ENCODE peak calls at places on chromosomes 16 and 17, in eight cellular contexts. N, M, D, K, Q, T, O and I are unnamed samples.

GRCh38 chr16:79370736-79371135 is 229.8 kb downstream of the MAF start:
- DNase-seq in N (no peak), M (no peak), D (no peak), K (no peak), Q (no peak), T (no peak), O (no peak), I (no peak)

GRCh38 chr16:58843675-58844074 is 109.6 kb upstream of the GOT2 start:
- DNase-seq in N (no peak), M (peak), D (no peak), K (no peak), Q (no peak), T (peak), O (peak), I (peak)

GRCh38 chr17:49358638-49359247 is 3.3 kb downstream of the ZNF652 start:
- DNase-seq in N (no peak), M (peak), D (no peak), K (no peak), Q (no peak), T (no peak), O (peak), I (no peak)

GRCh38 chr17:6862122-6862521 is 30.6 kb upstream of the TEKT1 start:
- DNase-seq in N (no peak), M (no peak), D (no peak), K (no peak), Q (no peak), T (no peak), O (no peak), I (no peak)

GRCh38 chr16:9845661-9846361 is 336.4 kb downstream of the GRIN2A start:
- DNase-seq in N (no peak), M (peak), D (no peak), K (no peak), Q (no peak), T (no peak), O (no peak), I (no peak)

GRCh38 chr17:76217081-76217480 is 23.2 kb downstream of the RNF157 start:
- DNase-seq in N (no peak), M (no peak), D (no peak), K (no peak), Q (no peak), T (no peak), O (no peak), I (no peak)

GRCh38 chr17:31373150-31374082 is 18.1 kb upstream of the RAB11FIP4 start:
- DNase-seq in N (no peak), M (peak), D (no peak), K (no peak), Q (no peak), T (peak), O (peak), I (peak)

GRCh38 chr16:47236716-47237115 is 93.0 kb upstream of the NETO2 start:
- DNase-seq in N (no peak), M (no peak), D (no peak), K (no peak), Q (no peak), T (peak), O (no peak), I (no peak)

GRCh38 chr17:81508639-81509047 is 4.0 kb downstream of the ACTG1 start:
- DNase-seq in N (no peak), M (peak), D (no peak), K (no peak), Q (no peak), T (no peak), O (no peak), I (no peak)

GRCh38 chr17:27438631-27439030 is 17.6 kb upstream of the KSR1 start:
- DNase-seq in N (no peak), M (no peak), D (peak), K (no peak), Q (no peak), T (no peak), O (no peak), I (no peak)

GRCh38 chr17:6444573-6445335 is 499 bp downstream of the PIMREG start:
- DNase-seq in N (peak), M (no peak), D (no peak), K (no peak), Q (no peak), T (peak), O (no peak), I (no peak)

GRCh38 chr16:81573533-81573932 is 128.9 kb downstream of the CMIP start:
- DNase-seq in N (no peak), M (no peak), D (no peak), K (no peak), Q (no peak), T (no peak), O (no peak), I (no peak)

GRCh38 chr16:24514096-24514495 is 25.3 kb upstream of the RBBP6 start:
- DNase-seq in N (no peak), M (no peak), D (no peak), K (no peak), Q (no peak), T (no peak), O (no peak), I (no peak)

GRCh38 chr16:6616746-6617145 is 715.9 kb upstream of the RBFOX1 start:
- DNase-seq in N (no peak), M (no peak), D (no peak), K (no peak), Q (no peak), T (no peak), O (no peak), I (no peak)

GRCh38 chr16:27505297-27506236 is 44.1 kb downstream of the GTF3C1 start:
- DNase-seq in N (no peak), M (peak), D (no peak), K (no peak), Q (no peak), T (no peak), O (no peak), I (no peak)

GRCh38 chr17:8622191-8622590 is 8.3 kb downstream of the MYH10 start:
- DNase-seq in N (no peak), M (no peak), D (no peak), K (no peak), Q (no peak), T (no peak), O (no peak), I (no peak)

GRCh38 chr17:8619294-8619693 is 11.2 kb downstream of the MYH10 start:
- DNase-seq in N (no peak), M (no peak), D (no peak), K (no peak), Q (no peak), T (no peak), O (no peak), I (no peak)

GRCh38 chr17:8621585-8621984 is 8.9 kb downstream of the MYH10 start:
- DNase-seq in N (no peak), M (peak), D (no peak), K (no peak), Q (no peak), T (no peak), O (peak), I (no peak)

GRCh38 chr17:8623591-8623990 is 6.9 kb downstream of the MYH10 start:
- DNase-seq in N (no peak), M (no peak), D (no peak), K (no peak), Q (no peak), T (no peak), O (no peak), I (no peak)

DNA sequence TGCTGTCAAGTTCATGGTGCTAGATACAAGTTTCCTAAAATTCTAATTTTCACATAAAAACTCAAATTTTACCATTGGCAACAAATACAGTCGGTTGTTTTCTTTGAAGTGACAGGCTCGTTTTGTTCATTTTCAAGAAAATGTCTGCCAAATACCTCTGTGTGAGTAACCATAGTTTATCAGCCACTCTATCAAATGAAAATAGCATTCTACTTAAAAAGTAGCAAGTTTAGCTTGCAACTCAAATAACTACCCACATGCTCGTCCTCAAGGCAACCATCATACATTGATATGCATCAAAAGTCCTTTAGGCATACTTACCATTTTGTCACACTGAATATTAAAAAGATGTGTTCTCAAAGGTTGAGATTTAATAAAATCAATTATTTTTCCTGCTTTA is 11.7 kb downstream of the MYH10 start:
- DNase-seq in N (no peak), M (no peak), D (no peak), K (no peak), Q (no peak), T (no peak), O (no peak), I (no peak)
- TF ChIP-seq CTCF in N (no peak), M (no peak), D (no peak), K (no peak), Q (no peak), T (no peak), O (no peak), I (no peak)

DNA sequence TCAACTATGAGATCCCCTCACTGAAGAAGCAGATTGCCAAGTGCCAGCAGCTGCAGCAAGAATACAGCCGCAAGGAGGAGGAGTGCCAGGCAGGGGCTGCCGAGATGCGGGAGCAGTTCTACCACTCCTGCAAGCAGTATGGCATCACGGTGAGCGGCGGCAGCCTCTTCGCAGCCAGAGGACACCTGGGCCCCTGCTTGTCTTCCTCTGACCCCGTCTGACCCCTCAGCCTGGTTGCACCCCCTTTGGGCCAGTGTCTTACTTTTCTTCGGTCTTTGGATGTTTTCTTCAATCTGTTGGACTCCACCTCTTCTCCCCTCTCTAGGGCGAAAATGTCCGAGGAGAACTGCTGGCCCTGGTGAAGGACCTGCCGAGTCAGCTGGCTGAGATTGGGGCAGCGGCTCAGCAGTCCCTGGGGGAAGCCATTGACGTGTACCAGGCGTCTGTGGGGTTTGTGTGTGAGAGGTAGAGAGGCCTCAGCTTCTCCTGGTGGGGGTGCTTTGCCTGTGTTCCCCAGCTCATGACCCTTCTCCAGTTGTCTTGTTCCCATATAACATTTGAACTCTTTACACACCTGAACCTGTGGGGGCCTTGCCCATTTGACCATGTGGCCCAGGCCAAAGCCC is 4.4 kb downstream of the CDK5RAP3 start:
- DNase-seq in N (no peak), M (no peak), D (no peak), K (no peak), Q (no peak), T (peak), O (no peak), I (no peak)
- TF ChIP-seq CTCF in N (no peak), M (no peak), D (no peak), K (no peak), Q (no peak), T (peak), O (no peak), I (no peak)

GRCh38 chr16:536746-537145 is 9.2 kb downstream of the CAPN15 start:
- DNase-seq in N (peak), M (no peak), D (no peak), K (no peak), Q (no peak), T (no peak), O (no peak), I (no peak)

GRCh38 chr16:539901-540530 is 12.5 kb downstream of the CAPN15 start:
- DNase-seq in N (no peak), M (peak), D (no peak), K (no peak), Q (no peak), T (no peak), O (no peak), I (no peak)

GRCh38 chr16:534856-535445 is 7.4 kb downstream of the CAPN15 start:
- DNase-seq in N (peak), M (no peak), D (no peak), K (no peak), Q (no peak), T (no peak), O (no peak), I (no peak)

GRCh38 chr16:535446-536405 is 8.2 kb downstream of the CAPN15 start:
- DNase-seq in N (peak), M (peak), D (no peak), K (no peak), Q (no peak), T (no peak), O (no peak), I (no peak)

GRCh38 chr16:537415-538335 is 10.2 kb downstream of the CAPN15 start:
- DNase-seq in N (peak), M (no peak), D (no peak), K (no peak), Q (no peak), T (no peak), O (no peak), I (no peak)
- TF ChIP-seq CTCF in N (no peak), M (no peak), D (no peak), K (peak), Q (no peak), T (no peak), O (no peak), I (no peak)

DNA sequence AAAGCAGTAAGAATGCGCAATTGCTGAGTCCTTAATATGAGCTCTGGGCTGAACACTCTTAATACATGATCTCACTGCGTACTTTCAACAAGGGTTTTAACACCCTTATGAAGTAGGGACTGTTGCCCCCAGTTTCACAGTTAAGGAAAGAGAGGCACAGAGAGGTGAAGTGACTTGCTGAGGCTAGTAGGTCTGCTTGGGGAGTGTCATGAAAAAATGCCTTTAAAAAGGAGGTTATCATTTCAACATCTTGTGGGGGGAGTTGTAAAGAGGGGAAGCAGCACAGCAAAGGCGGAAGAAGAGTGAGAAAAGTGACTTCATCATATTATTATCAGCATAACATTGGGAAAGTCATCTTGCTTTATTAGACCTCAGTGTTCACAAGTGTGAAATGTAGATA is 2.1 kb downstream of the CCL4L2 start:
- DNase-seq in N (no peak), M (no peak), D (no peak), K (no peak), Q (no peak), T (no peak), O (no peak), I (no peak)
- TF ChIP-seq CTCF in N (no peak), M (no peak), D (no peak), K (no peak), Q (no peak), T (no peak), O (no peak), I (no peak)

GRCh38 chr16:19717319-19717718 is 708 bp downstream of the KNOP1 start:
- DNase-seq in N (no peak), M (peak), D (no peak), K (no peak), Q (no peak), T (peak), O (no peak), I (no peak)

GRCh38 chr16:19715566-19715965 is 2.5 kb downstream of the KNOP1 start:
- DNase-seq in N (no peak), M (peak), D (no peak), K (no peak), Q (peak), T (no peak), O (no peak), I (no peak)

GRCh38 chr16:19716183-19716582 is 1.8 kb downstream of the KNOP1 start:
- DNase-seq in N (no peak), M (no peak), D (no peak), K (no peak), Q (peak), T (no peak), O (no peak), I (no peak)

GRCh38 chr16:19718624-19718965 is 524 bp downstream of the IQCK start:
- DNase-seq in N (no peak), M (peak), D (no peak), K (no peak), Q (peak), T (peak), O (no peak), I (no peak)

DNA sequence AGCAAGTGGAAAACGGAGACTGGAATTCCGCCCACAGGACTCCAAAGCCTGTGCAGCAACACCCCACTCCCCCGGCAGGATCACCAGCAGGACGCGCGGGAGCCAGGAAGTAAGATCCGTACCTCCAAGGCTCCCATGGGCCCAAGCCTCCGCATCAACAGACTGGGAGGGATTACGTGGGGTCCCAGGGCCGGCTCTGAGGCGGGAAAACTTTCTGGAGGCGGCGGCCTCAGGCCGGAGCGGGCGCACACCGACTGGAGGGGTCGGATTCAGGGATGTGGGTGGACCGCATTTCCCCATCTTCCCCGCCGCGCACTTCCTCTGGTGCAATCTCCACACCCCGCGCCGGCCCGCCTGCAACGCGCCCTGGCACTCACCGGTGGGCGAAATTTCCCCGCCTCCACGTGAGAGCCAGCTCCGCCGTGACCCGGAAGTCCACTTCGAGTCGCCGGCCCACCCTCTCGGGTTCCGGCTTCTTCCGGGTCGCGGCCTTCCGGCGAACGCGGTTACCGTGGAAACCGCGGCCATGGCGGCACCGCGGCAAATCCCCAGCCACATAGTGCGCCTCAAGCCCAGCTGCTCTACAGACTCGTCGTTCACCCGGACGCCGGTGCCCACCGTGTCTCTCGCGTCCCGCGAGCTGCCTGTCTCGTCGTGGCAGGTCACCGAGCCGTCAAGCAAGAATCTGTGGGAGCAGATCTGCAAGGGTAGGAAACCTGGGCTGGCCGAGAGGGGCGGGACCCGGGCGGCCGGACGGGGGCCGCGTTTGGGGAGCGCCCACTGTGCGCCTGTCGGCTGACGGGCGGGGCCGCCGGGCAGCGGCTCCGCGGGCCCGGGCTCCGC is at the start of the genes IQCK and KNOP1:
- DNase-seq in N (peak), M (peak), D (peak), K (peak), Q (peak), T (peak), O (peak), I (peak)
- TF ChIP-seq CTCF in N (peak), M (peak), D (no peak), K (no peak), Q (no peak), T (no peak), O (no peak), I (no peak)

GRCh38 chr16:15829460-15829859 is 27.4 kb downstream of the MYH11 start:
- DNase-seq in N (peak), M (peak), D (peak), K (no peak), Q (peak), T (peak), O (no peak), I (no peak)
- TF ChIP-seq CTCF in N (no peak), M (no peak), D (no peak), K (no peak), Q (no peak), T (no peak), O (no peak), I (no peak)